ENCODE peak calls at places on chromosomes 3 and 15, in seven cellular contexts. P, N, F, X, L, Q and O are unnamed samples. For H3K36me3, the result is how much of the 10 kb centered on the place peaks cover.

GRCh38 chr3:46585799-46586693 is 19.9 kb upstream of the LRRC2 start:
- DNase-seq in P (no peak), N (no peak), F (no peak), X (no peak), L (no peak), Q (no peak), O (no peak)

GRCh38 chr3:190375250-190375649 is 12.7 kb upstream of the CLDN16 start:
- DNase-seq in P (no peak), N (no peak), F (no peak), X (no peak), L (no peak), Q (no peak), O (peak)

GRCh38 chr3:188339410-188340295 is 185.7 kb downstream of the LPP start:
- DNase-seq in P (no peak), N (no peak), F (no peak), X (no peak), L (no peak), Q (no peak), O (no peak)

GRCh38 chr3:39147374-39147709 is 6.0 kb downstream of the CSRNP1 start:
- DNase-seq in P (no peak), N (no peak), F (no peak), X (no peak), L (no peak), Q (no peak), O (no peak)

GRCh38 chr15:63551400-63551799 is 45.8 kb upstream of the FBXL22 start:
- DNase-seq in P (no peak), N (no peak), F (no peak), X (peak), L (peak), Q (no peak), O (peak)

GRCh38 chr3:86381247-86381646 is 609.7 kb downstream of the VGLL3 start:
- DNase-seq in P (no peak), N (no peak), F (no peak), X (no peak), L (no peak), Q (no peak), O (no peak)

GRCh38 chr3:39639344-39640236 is 169.8 kb upstream of the MYRIP start:
- DNase-seq in P (no peak), N (peak), F (no peak), X (peak), L (peak), Q (no peak), O (peak)

GRCh38 chr3:185760550-185760949 is 64.3 kb downstream of the IGF2BP2 start:
- DNase-seq in P (no peak), N (no peak), F (no peak), X (peak), L (no peak), Q (no peak), O (no peak)

GRCh38 chr3:66598168-66598567 is 97.3 kb upstream of the LRIG1 start:
- DNase-seq in P (no peak), N (no peak), F (no peak), X (no peak), L (no peak), Q (no peak), O (no peak)

GRCh38 chr3:143081844-143082778 is 37.5 kb upstream of the CHST2 start:
- DNase-seq in P (no peak), N (no peak), F (no peak), X (no peak), L (no peak), Q (no peak), O (no peak)

GRCh38 chr3:127820221-127820870 is 2.0 kb downstream of the MGLL start:
- DNase-seq in P (no peak), N (no peak), F (peak), X (no peak), L (peak), Q (peak), O (peak)

GRCh38 chr15:76342382-76343201 is 6.0 kb downstream of the ISL2 start:
- DNase-seq in P (no peak), N (no peak), F (no peak), X (no peak), L (no peak), Q (no peak), O (no peak)

GRCh38 chr3:132004571-132004970 is 30.2 kb downstream of the CPNE4 start:
- DNase-seq in P (no peak), N (no peak), F (no peak), X (no peak), L (peak), Q (no peak), O (no peak)

GRCh38 chr15:62579842-62580241 is 414.8 kb upstream of the C2CD4B start:
- DNase-seq in P (no peak), N (no peak), F (no peak), X (no peak), L (no peak), Q (no peak), O (no peak)

GRCh38 chr15:39598958-39599845 is 18.3 kb downstream of the THBS1 start:
- DNase-seq in P (no peak), N (no peak), F (no peak), X (peak), L (peak), Q (no peak), O (peak)

GRCh38 chr15:77542491-77543001 is 90.2 kb downstream of the LINGO1 start:
- DNase-seq in P (no peak), N (no peak), F (no peak), X (no peak), L (no peak), Q (no peak), O (peak)

GRCh38 chr15:78065284-78065872 is 12.1 kb downstream of the TBC1D2B start:
- DNase-seq in P (peak), N (peak), F (peak), X (peak), L (peak), Q (peak), O (peak)

DNA sequence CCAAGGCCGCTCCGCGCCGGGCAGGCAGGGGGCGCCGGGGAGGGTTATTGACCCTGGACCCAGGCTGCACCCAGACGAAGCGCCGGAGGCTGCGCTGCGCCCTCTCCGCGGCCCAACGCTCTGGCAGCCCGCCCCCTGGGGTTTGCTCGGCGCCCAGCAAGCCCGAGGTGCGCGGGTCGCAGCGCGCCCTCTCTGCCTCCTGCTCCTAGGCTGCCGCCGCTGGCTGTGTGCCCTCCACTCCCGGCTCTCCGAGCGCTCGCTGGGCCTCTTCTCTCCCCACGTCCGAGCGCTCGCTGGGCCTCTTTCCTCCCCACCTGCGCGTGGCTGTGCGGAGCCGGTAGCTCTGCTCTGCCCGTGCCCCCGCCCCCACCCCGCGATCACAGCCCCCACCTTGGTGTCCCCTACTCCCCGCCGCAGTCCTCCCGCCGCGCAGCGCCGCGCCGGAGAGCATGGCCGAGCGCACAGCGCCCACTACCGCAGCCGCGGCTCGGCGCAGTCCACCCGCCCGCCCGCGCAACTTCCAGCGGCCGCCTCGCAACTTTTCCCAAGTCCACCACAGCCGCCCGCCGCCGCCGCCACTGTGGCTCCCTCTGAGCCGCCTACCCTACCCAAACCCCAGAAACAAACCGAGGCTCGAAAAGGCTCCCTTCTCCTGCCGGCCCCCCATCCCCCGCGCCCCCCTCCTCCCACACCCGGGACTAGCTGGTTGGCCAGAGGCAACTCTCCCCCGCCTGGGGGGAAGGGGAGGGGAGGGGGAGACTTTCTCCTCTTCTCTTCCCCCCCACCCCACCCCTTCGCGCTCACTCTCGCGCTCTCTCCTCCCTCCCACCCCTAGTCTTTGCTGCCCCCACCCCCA is 1.1 kb downstream of the MECOM start:
- DNase-seq in P (peak), N (peak), F (peak), X (peak), L (peak), Q (no peak), O (peak)
- TF ChIP-seq CTCF in P (peak), N (peak), F (peak), X (peak), L (peak), Q (peak), O (peak)

GRCh38 chr3:13880811-13881156 is 913 bp upstream of the WNT7A start:
- DNase-seq in P (no peak), N (no peak), F (no peak), X (no peak), L (no peak), Q (no peak), O (no peak)
- H3K4me3 ChIP-seq in P (peak), N (peak), F (peak), X (no peak), L (peak), Q (no peak), O (peak)

GRCh38 chr3:129555176-129555575 is 12.2 kb downstream of the H1-8 start:
- DNase-seq in P (no peak), N (no peak), F (peak), X (no peak), L (no peak), Q (no peak), O (no peak)

GRCh38 chr3:129553771-129554170 is 10.8 kb downstream of the H1-8 start:
- DNase-seq in P (no peak), N (no peak), F (peak), X (no peak), L (no peak), Q (no peak), O (no peak)

GRCh38 chr3:129554356-129555120 is 11.6 kb downstream of the H1-8 start:
- DNase-seq in P (no peak), N (no peak), F (peak), X (peak), L (no peak), Q (no peak), O (no peak)

GRCh38 chr3:129552287-129553050 is 9.5 kb downstream of the H1-8 start:
- DNase-seq in P (no peak), N (no peak), F (peak), X (peak), L (no peak), Q (no peak), O (no peak)

DNA sequence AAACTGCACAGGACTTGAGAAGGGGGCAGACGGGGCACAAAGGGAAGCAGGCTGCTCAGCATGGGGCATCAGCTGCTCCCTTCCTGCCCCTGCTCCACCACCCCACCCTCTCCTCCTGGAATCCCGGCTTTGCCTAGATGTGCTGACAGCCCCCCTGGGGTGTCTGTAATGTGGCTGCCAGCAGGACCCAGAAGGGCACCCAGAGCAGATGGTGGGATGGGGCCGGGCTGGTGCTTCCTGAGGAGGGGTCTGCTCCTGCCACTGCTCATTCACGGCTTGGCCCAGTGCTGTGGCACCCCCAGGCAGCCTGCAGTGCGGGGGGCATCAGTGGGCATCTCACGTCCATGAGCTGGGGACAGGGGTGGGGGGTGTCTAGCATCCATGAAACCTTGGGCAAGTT is 10.2 kb downstream of the H1-8 start:
- DNase-seq in P (no peak), N (no peak), F (peak), X (no peak), L (no peak), Q (no peak), O (no peak)
- H3K36me3 ChIP-seq in P (under half), N (under half), F (under half), X (under half), L (under half), Q (under half), O (under half)

DNA sequence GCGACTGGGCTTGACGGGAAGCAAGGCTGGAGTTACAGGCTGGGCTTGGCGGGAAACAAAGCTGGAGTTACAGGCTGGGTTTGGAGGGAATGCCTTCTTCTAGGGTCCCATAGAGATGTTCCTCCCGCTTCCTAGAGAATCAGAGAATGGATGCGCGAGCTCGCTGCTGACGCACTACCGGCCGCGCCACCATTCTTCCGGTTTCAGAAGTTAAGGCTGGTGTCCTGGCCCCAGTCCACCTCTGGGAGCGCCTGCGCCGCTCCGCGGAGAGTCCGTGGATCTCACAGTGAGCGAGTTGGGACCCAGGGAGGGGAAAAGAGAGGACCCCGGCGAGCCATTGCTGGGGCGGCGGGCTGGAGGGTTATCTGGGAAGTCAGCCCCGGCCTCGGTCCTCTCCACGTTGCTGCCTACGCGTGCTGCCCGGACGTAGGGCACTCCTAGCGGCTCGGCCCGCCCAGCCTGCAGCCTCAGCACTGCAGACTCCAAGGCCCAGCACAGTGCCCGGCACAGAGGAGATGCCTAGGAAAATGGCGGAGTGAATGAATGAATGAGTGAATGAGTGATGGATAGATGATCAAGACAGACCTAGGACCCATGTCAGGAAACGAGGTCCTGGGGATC is at the start of gene ZNF502:
- DNase-seq in P (peak), N (peak), F (peak), X (peak), L (peak), Q (peak), O (peak)
- TF ChIP-seq CTCF in P (peak), N (peak), F (peak), X (peak), L (peak), Q (peak), O (peak)

GRCh38 chr3:102141096-102141912 is 292.0 kb downstream of the NFKBIZ start:
- DNase-seq in P (no peak), N (no peak), F (no peak), X (peak), L (peak), Q (no peak), O (no peak)
- H3K4me3 ChIP-seq in P (peak), N (no peak), F (no peak), X (no peak), L (no peak), Q (no peak), O (no peak)